ENCODE peak calls at places on chromosomes 1 and 21, in eight cellular contexts. S, B, C, R, L, D, U and V are unnamed samples. For H3K4me1, the result is how much of the 10 kb centered on the place peaks cover.

GRCh38 chr1:107680579-107680985 is 284.4 kb downstream of the VAV3 start:
- DNase-seq in S (no peak), B (no peak), C (no peak), R (no peak), L (no peak), D (no peak), U (no peak), V (no peak)

GRCh38 chr1:59520759-59521442 is 224.0 kb downstream of the FGGY start:
- DNase-seq in S (no peak), B (peak), C (no peak), R (no peak), L (peak), D (peak), U (no peak), V (no peak)

GRCh38 chr1:22207605-22208264 is 64.8 kb upstream of the WNT4 start:
- DNase-seq in S (no peak), B (no peak), C (peak), R (no peak), L (no peak), D (no peak), U (no peak), V (no peak)

GRCh38 chr21:43818685-43819084 is 29.3 kb downstream of the RRP1 start:
- DNase-seq in S (no peak), B (no peak), C (no peak), R (no peak), L (no peak), D (no peak), U (no peak), V (no peak)

GRCh38 chr21:34992736-34993135 is 56.4 kb downstream of the RUNX1 start:
- DNase-seq in S (no peak), B (no peak), C (peak), R (peak), L (no peak), D (no peak), U (peak), V (no peak)

GRCh38 chr1:34780528-34780927 is 486 bp upstream of the GJB3 start:
- DNase-seq in S (no peak), B (no peak), C (no peak), R (no peak), L (no peak), D (no peak), U (no peak), V (no peak)

GRCh38 chr1:182527680-182528079 is 61.4 kb downstream of the RNASEL start:
- DNase-seq in S (no peak), B (no peak), C (no peak), R (no peak), L (no peak), D (no peak), U (no peak), V (no peak)

GRCh38 chr1:32644426-32644825 is 5.9 kb downstream of the ZBTB8OS start:
- DNase-seq in S (no peak), B (no peak), C (no peak), R (no peak), L (no peak), D (no peak), U (peak), V (no peak)

GRCh38 chr1:86650065-86650464 is 54.3 kb upstream of the SH3GLB1 start:
- DNase-seq in S (no peak), B (no peak), C (no peak), R (no peak), L (no peak), D (no peak), U (no peak), V (no peak)

GRCh38 chr1:156193208-156193487 is 756 bp upstream of the SLC25A44 start:
- DNase-seq in S (no peak), B (no peak), C (no peak), R (no peak), L (no peak), D (no peak), U (no peak), V (no peak)
- H3K27ac ChIP-seq in S (peak), B (peak), C (peak), R (peak), L (peak), D (no peak), U (peak), V (peak)

GRCh38 chr1:11653616-11654570 is at the start of gene FBXO2:
- DNase-seq in S (peak), B (no peak), C (peak), R (peak), L (no peak), D (peak), U (peak), V (peak)
- H3K4me3 ChIP-seq in S (peak), B (peak), C (peak), R (peak), L (peak), D (no peak), U (peak), V (peak)

GRCh38 chr1:92480200-92480812 is 6.4 kb downstream of the GFI1 start:
- DNase-seq in S (no peak), B (no peak), C (peak), R (peak), L (no peak), D (no peak), U (no peak), V (no peak)
- H3K4me1 ChIP-seq in S (under half), B (under half), C (under half), R (under half), L (under half), D (under half), U (under half), V (half or more)

GRCh38 chr1:229920683-229921082 is 146.4 kb upstream of the GALNT2 start:
- DNase-seq in S (no peak), B (no peak), C (no peak), R (no peak), L (no peak), D (no peak), U (no peak), V (no peak)
- H3K27ac ChIP-seq in S (no peak), B (no peak), C (no peak), R (no peak), L (no peak), D (no peak), U (no peak), V (no peak)

GRCh38 chr1:235063068-235063765 is 65.4 kb downstream of the TOMM20 start:
- DNase-seq in S (no peak), B (no peak), C (no peak), R (peak), L (no peak), D (no peak), U (no peak), V (no peak)

GRCh38 chr1:235059221-235059620 is 69.4 kb downstream of the TOMM20 start:
- DNase-seq in S (no peak), B (no peak), C (no peak), R (no peak), L (no peak), D (no peak), U (no peak), V (no peak)

GRCh38 chr1:235058695-235059094 is 69.9 kb downstream of the TOMM20 start:
- DNase-seq in S (no peak), B (no peak), C (no peak), R (no peak), L (no peak), D (no peak), U (no peak), V (no peak)

GRCh38 chr1:235057385-235058306 is 71.0 kb downstream of the TOMM20 start:
- DNase-seq in S (no peak), B (no peak), C (no peak), R (no peak), L (no peak), D (no peak), U (no peak), V (no peak)

DNA sequence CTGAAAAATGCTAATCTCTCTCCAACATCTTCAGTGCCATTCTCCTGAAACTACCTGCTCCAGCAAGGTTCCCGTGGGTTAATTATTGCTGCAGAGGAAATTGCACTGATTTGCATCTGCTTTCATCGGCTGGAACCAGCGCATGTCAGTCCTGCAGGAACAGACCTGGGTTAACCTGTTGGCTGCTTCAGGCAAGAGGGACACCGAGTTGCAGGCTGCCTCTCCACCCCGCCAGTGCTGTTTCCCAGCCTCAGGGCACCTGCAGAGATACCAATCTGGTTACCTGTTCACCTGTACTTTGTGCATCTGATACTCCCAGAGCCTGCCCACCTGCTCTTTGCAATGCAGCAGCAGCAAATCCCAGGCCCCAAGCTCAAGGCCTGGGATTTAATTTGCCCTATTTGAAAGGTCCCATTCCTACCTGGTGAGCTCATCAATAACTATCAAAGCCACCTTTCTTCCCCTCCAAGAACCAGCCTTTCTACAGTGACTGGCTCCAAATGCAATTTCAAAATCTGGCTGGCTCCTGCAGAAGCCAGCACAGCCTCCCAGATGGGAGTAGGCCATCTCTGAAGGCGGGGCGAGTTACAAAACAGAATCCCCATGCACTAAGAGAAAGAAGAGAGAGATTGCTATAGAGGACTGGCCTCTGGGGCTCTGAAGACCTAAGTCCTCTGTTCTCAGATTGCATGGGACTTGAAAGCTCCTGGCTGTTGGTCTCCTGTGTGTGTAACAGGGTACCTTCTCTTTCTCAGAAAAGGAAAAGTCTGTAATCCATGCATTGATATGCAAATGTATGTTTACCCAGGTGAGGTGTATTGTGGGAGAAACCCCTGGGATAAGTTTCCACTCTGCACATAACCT is 67.8 kb downstream of the TOMM20 start:
- DNase-seq in S (no peak), B (no peak), C (peak), R (no peak), L (no peak), D (no peak), U (peak), V (no peak)
- H3K4me3 ChIP-seq in S (no peak), B (no peak), C (no peak), R (no peak), L (no peak), D (no peak), U (no peak), V (no peak)

GRCh38 chr1:51512120-51512519 is 6.9 kb downstream of the EPS15 start:
- DNase-seq in S (no peak), B (no peak), C (no peak), R (no peak), L (no peak), D (no peak), U (no peak), V (no peak)
- H3K4me1 ChIP-seq in S (under half), B (under half), C (under half), R (half or more), L (half or more), D (half or more), U (half or more), V (under half)